ENCODE peak calls at places on chromosomes 11 and 22, in nine cellular contexts. A is ureter; P is nephron progenitor cell; J is GM10248; O is progenitor cell of endocrine pancreas; D is foreskin fibroblast; I is NCI-H1436 treated with DMSO at 0.1 percent for 48 hours; F is H7; X is stimulated activated CD4-positive, alpha-beta T cell treated with anti-CD3 and anti-CD28 coated beads, Interleukin-12 subunit alpha, Interleukin-12 subunit beta, amount 100 ng/mL, for 48 hours. U is an unnamed sample.

GRCh38 chr11:17604913-17605230 is 57.8 kb downstream of the OTOG start:
- DNase-seq in A (peak), P (no peak), J (no peak), O (no peak), D (no peak), I (no peak), F (peak), X (no peak), U (no peak)

GRCh38 chr11:120121336-120121735 is 16.6 kb downstream of the TRIM29 start:
- DNase-seq in A (no peak), P (no peak), J (no peak), O (no peak), D (no peak), I (no peak), F (no peak), X (no peak), U (no peak)

GRCh38 chr11:72743321-72744221 is 8.6 kb downstream of the ARAP1 start:
- DNase-seq in A (no peak), P (no peak), J (peak), O (no peak), D (no peak), I (no peak), F (no peak), X (no peak), U (peak)

GRCh38 chr22:46695346-46696224 is 42.5 kb downstream of the CERK start:
- DNase-seq in A (no peak), P (no peak), J (no peak), O (no peak), D (no peak), I (no peak), F (peak), X (no peak), U (no peak)

GRCh38 chr11:95147364-95147905 is 57.8 kb downstream of the ENDOD1 start:
- DNase-seq in A (no peak), P (no peak), J (no peak), O (no peak), D (peak), I (no peak), F (no peak), X (no peak), U (peak)

GRCh38 chr22:28017859-28018258 is 98.8 kb upstream of the PITPNB start:
- DNase-seq in A (no peak), P (no peak), J (no peak), O (no peak), D (no peak), I (no peak), F (peak), X (no peak), U (no peak)

GRCh38 chr11:70334351-70334995 is 63.9 kb upstream of the CTTN start:
- DNase-seq in A (no peak), P (no peak), J (no peak), O (no peak), D (no peak), I (no peak), F (no peak), X (no peak), U (no peak)

GRCh38 chr22:45671051-45671782 is 417 bp upstream of the ATXN10 start:
- DNase-seq in A (no peak), P (peak), J (no peak), O (peak), D (no peak), I (no peak), F (peak), X (no peak), U (peak)

GRCh38 chr11:77630311-77630710 is 7.3 kb downstream of the CLNS1A start:
- DNase-seq in A (no peak), P (no peak), J (no peak), O (no peak), D (no peak), I (no peak), F (no peak), X (no peak), U (no peak)

GRCh38 chr22:47602732-47603131 is 840.3 kb downstream of the TBC1D22A start:
- DNase-seq in A (peak), P (no peak), J (no peak), O (no peak), D (no peak), I (no peak), F (no peak), X (no peak), U (no peak)

GRCh38 chr11:113238721-113239120 is 75.7 kb upstream of the TTC12 start:
- DNase-seq in A (no peak), P (no peak), J (no peak), O (no peak), D (no peak), I (no peak), F (no peak), X (no peak), U (no peak)

GRCh38 chr11:122355968-122356367 is 240.0 kb upstream of the BLID start:
- DNase-seq in A (no peak), P (no peak), J (no peak), O (no peak), D (no peak), I (no peak), F (no peak), X (no peak), U (no peak)

GRCh38 chr11:129234978-129235377 is 42.9 kb upstream of the ARHGAP32 start:
- DNase-seq in A (no peak), P (no peak), J (no peak), O (no peak), D (no peak), I (no peak), F (no peak), X (no peak), U (no peak)

U was measured in SK-N-DZ.